ENCODE peak calls at places on chromosomes 11 and 22, in five cellular contexts. E is psoas muscle; N is LoVo; D is activated naive CD8-positive, alpha-beta T cell treated with anti-CD3 and anti-CD28 coated beads for 36 hours; O is C1 segment of cervical spinal cord. G is an unnamed sample.

GRCh38 chr11:34566209-34566551 is 52.6 kb upstream of the ELF5 start:
- DNase-seq in E (no peak), N (no peak), D (no peak), O (no peak), G (no peak)

GRCh38 chr11:46649180-46649738 is 31.9 kb downstream of the ATG13 start:
- DNase-seq in E (peak), N (no peak), D (no peak), O (peak), G (no peak)

GRCh38 chr11:113977071-113977490 is 2.2 kb downstream of the HTR3A start:
- DNase-seq in E (no peak), N (no peak), D (no peak), O (no peak), G (no peak)

GRCh38 chr22:48703265-48703941 is 1124.3 kb downstream of the BRD1 start:
- DNase-seq in E (no peak), N (no peak), D (no peak), O (peak), G (peak)

GRCh38 chr11:73577496-73577917 is 20.4 kb downstream of the FAM168A start:
- DNase-seq in E (no peak), N (no peak), D (no peak), O (no peak), G (no peak)

GRCh38 chr11:69131644-69132300 is 24.0 kb upstream of the SMIM38 start:
- DNase-seq in E (peak), N (peak), D (no peak), O (peak), G (peak)

GRCh38 chr11:47467372-47467771 is 18.4 kb upstream of the RAPSN start:
- DNase-seq in E (no peak), N (no peak), D (no peak), O (no peak), G (peak)

GRCh38 chr11:44590769-44591168 is 25.3 kb downstream of the CD82 start:
- DNase-seq in E (no peak), N (no peak), D (no peak), O (no peak), G (no peak)

GRCh38 chr11:75195164-75195962 is 44.5 kb downstream of the SLCO2B1 start:
- DNase-seq in E (peak), N (no peak), D (no peak), O (peak), G (no peak)

GRCh38 chr11:19642185-19642591 is 70.4 kb upstream of the NAV2 start:
- DNase-seq in E (peak), N (no peak), D (no peak), O (no peak), G (no peak)

GRCh38 chr11:113885897-113886296 is 10.5 kb upstream of the USP28 start:
- DNase-seq in E (no peak), N (no peak), D (no peak), O (no peak), G (no peak)

GRCh38 chr11:85867751-85868150 is 12.6 kb downstream of the CCDC83 start:
- DNase-seq in E (no peak), N (no peak), D (no peak), O (no peak), G (no peak)

GRCh38 chr22:48644108-48644507 is 1183.6 kb downstream of the BRD1 start:
- DNase-seq in E (no peak), N (no peak), D (no peak), O (no peak), G (no peak)

GRCh38 chr11:42620796-42621195 is 691.0 kb upstream of the API5 start:
- DNase-seq in E (no peak), N (no peak), D (no peak), O (no peak), G (no peak)

GRCh38 chr11:11789735-11790369 is 51.9 kb upstream of the USP47 start:
- DNase-seq in E (no peak), N (peak), D (no peak), O (no peak), G (no peak)

GRCh38 chr11:121321614-121322243 is 29.2 kb downstream of the SC5D start:
- DNase-seq in E (no peak), N (no peak), D (no peak), O (peak), G (peak)

GRCh38 chr11:114115406-114116054 is 56.0 kb downstream of the ZBTB16 start:
- DNase-seq in E (no peak), N (no peak), D (no peak), O (no peak), G (no peak)

GRCh38 chr11:73516080-73516479 is 81.8 kb downstream of the FAM168A start:
- DNase-seq in E (no peak), N (no peak), D (no peak), O (no peak), G (no peak)

GRCh38 chr11:57179701-57180100 is 2.1 kb upstream of the LRRC55 start:
- DNase-seq in E (no peak), N (no peak), D (no peak), O (no peak), G (no peak)

GRCh38 chr11:44574620-44575287 is 9.3 kb downstream of the CD82 start:
- DNase-seq in E (no peak), N (no peak), D (peak), O (no peak), G (no peak)

GRCh38 chr11:122271747-122272146 is 155.7 kb upstream of the BLID start:
- DNase-seq in E (no peak), N (no peak), D (no peak), O (no peak), G (no peak)

GRCh38 chr11:13216019-13217006 is 61.3 kb upstream of the BMAL1 start:
- DNase-seq in E (peak), N (peak), D (no peak), O (no peak), G (no peak)

GRCh38 chr11:40722179-40722795 is 737.2 kb downstream of the LRRC4C start:
- DNase-seq in E (no peak), N (no peak), D (no peak), O (no peak), G (no peak)

GRCh38 chr11:57133616-57134015 is 48.1 kb upstream of the LRRC55 start:
- DNase-seq in E (no peak), N (no peak), D (no peak), O (no peak), G (no peak)

GRCh38 chr22:22463855-22464540 is 44.5 kb downstream of the ZNF280B start:
- DNase-seq in E (no peak), N (peak), D (peak), O (peak), G (no peak)

GRCh38 chr22:48322907-48323306 is 1504.8 kb downstream of the BRD1 start:
- DNase-seq in E (no peak), N (no peak), D (no peak), O (no peak), G (no peak)

GRCh38 chr11:33135216-33135615 is 26.1 kb downstream of the CSTF3 start:
- DNase-seq in E (no peak), N (no peak), D (no peak), O (no peak), G (no peak)

GRCh38 chr11:117231637-117232021 is 244 bp downstream of the PCSK7 start:
- DNase-seq in E (no peak), N (no peak), D (no peak), O (no peak), G (no peak)

GRCh38 chr11:58787903-58788302 is 56.2 kb upstream of the GLYAT start:
- DNase-seq in E (no peak), N (no peak), D (no peak), O (no peak), G (no peak)

GRCh38 chr11:2444301-2445106 is at the start of the genes KCNQ1 and TRPM5:
- DNase-seq in E (peak), N (peak), D (peak), O (no peak), G (peak)

GRCh38 chr11:125423247-125423849 is 72.7 kb downstream of the FEZ1 start:
- DNase-seq in E (no peak), N (peak), D (no peak), O (no peak), G (no peak)

GRCh38 chr22:30245985-30246901 is at the start of gene LIF:
- DNase-seq in E (no peak), N (no peak), D (peak), O (no peak), G (no peak)

GRCh38 chr11:70696564-70696963 is 298.2 kb downstream of the CTTN start:
- DNase-seq in E (no peak), N (no peak), D (no peak), O (no peak), G (no peak)

GRCh38 chr11:63850946-63851345 is 12.0 kb downstream of the MARK2 start:
- DNase-seq in E (no peak), N (no peak), D (no peak), O (no peak), G (no peak)

GRCh38 chr11:119828011-119828410 is 99.0 kb upstream of the NECTIN1 start:
- DNase-seq in E (no peak), N (no peak), D (no peak), O (no peak), G (peak)

GRCh38 chr11:129312741-129313587 is 62.7 kb upstream of the BARX2 start:
- DNase-seq in E (no peak), N (no peak), D (no peak), O (no peak), G (no peak)

G was measured in mucosa of descending colon.